ENCODE peak calls at places on chromosomes 2 and 18, in nine cellular contexts. D is hippocampal formation; J is NCI-H1694; K is stimulated activated CD4-positive, alpha-beta T cell treated with anti-CD3 and anti-CD28 coated beads, Interleukin-12 subunit alpha, Interleukin-12 subunit beta, amount 100 ng/mL, for 4 hours; O is upper lobe of right lung; N is activated gamma-delta T cell treated with anti-CD3 and anti-CD28 coated beads, Interleukin-2, amount 50 U/mL, for 16 hours; M is AG04450; W is fibroblast of gingiva; Q is osteocyte. H is an unnamed sample.

GRCh38 chr2:189143930-189144329 is 35.6 kb downstream of the COL5A2 start:
- DNase-seq in M (peak; percentile 58), K (no peak), N (no peak), W (peak; percentile 90), O (no peak), D (no peak), Q (no peak), J (no peak), H (no peak)

GRCh38 chr2:188734688-188735087 is 239.5 kb upstream of the COL3A1 start:
- DNase-seq in W (no peak), J (no peak), O (no peak), N (no peak), K (no peak), Q (peak; percentile 85), M (no peak), D (no peak), H (no peak)

GRCh38 chr2:96864343-96865091 is 5.4 kb downstream of the SEMA4C start:
- DNase-seq in O (peak; percentile 84), D (no peak), W (no peak), K (no peak), J (no peak), Q (no peak), M (no peak), N (no peak), H (peak; percentile 80)

GRCh38 chr18:22093731-22094374 is 75.5 kb upstream of the GATA6 start:
- DNase-seq in J (no peak), W (no peak), O (no peak), K (no peak), D (no peak), Q (no peak), M (no peak), N (no peak), H (no peak)

GRCh38 chr2:55862269-55862668 is 61.3 kb downstream of the EFEMP1 start:
- DNase-seq in N (no peak), M (peak; percentile 95), O (no peak), W (peak; percentile 99), J (no peak), D (no peak), Q (no peak), K (no peak), H (no peak)

GRCh38 chr18:27249933-27250332 is 64.8 kb upstream of the CHST9 start:
- DNase-seq in N (no peak), K (no peak), Q (no peak), O (no peak), M (no peak), D (no peak), W (no peak), J (no peak), H (no peak)

GRCh38 chr2:177245010-177245422 is 19.5 kb downstream of the NFE2L2 start:
- DNase-seq in K (no peak), M (peak; percentile 33), J (no peak), W (peak; percentile 49), D (no peak), N (no peak), O (no peak), Q (no peak), H (no peak)

GRCh38 chr2:21599417-21599816 is 475.6 kb downstream of the TDRD15 start:
- DNase-seq in D (no peak), N (no peak), O (no peak), M (no peak), J (no peak), Q (no peak), W (no peak), K (no peak), H (no peak)

H was measured in left ventricle myocardium inferior.